ENCODE peak calls at places on chromosomes 4 and X, in ten cellular contexts. Z is renal cortical epithelial cell; T is GM18507; R is mesendoderm; S is fibroblast of gingiva; V is chondrocyte; Q is Karpas-422; N is activated CD8-positive, alpha-beta T cell treated with anti-CD3 and anti-CD28 coated beads for 36 hours; I is frontal cortex; P is hypothalamus. J is an unnamed sample.

GRCh38 chrX:53479295-53479694 is 45.1 kb upstream of the HSD17B10 start:
- DNase-seq in Q (peak), P (no peak), Z (no peak), R (peak), S (no peak), V (no peak), T (no peak), I (no peak), N (no peak), J (no peak)

GRCh38 chr4:70722199-70722791 is 531 bp downstream of the RUFY3 start:
- DNase-seq in P (no peak), N (peak), T (no peak), V (no peak), Q (no peak), R (peak), S (peak), Z (peak), I (no peak), J (peak)

GRCh38 chrX:727738-728621 is 97.4 kb downstream of the SHOX start:
- DNase-seq in I (no peak), V (no peak), P (no peak), S (no peak), Z (no peak), T (no peak), Q (peak), N (no peak), R (peak), J (no peak)

GRCh38 chr4:306551-306961 is 1.3 kb upstream of the ZNF732 start:
- DNase-seq in Z (peak), V (no peak), I (no peak), Q (peak), N (peak), T (no peak), R (no peak), S (no peak), P (no peak), J (no peak)

GRCh38 chrX:129953334-129953648 is 29.1 kb upstream of the BCORL1 start:
- DNase-seq in R (no peak), Z (no peak), S (no peak), I (no peak), N (no peak), Q (no peak), V (no peak), P (no peak), T (no peak), J (no peak)

GRCh38 chr4:26326791-26327190 is 6.0 kb downstream of the RBPJ start:
- DNase-seq in N (no peak), Z (peak), P (no peak), V (no peak), S (peak), R (no peak), T (no peak), I (no peak), Q (no peak), J (no peak)

GRCh38 chrX:29687687-29688086 is 527.7 kb upstream of the MAGEB2 start:
- DNase-seq in T (no peak), P (no peak), S (peak), N (no peak), I (no peak), R (peak), Q (no peak), V (no peak), Z (peak), J (no peak)

GRCh38 chr4:128521634-128522253 is 234.1 kb upstream of the PGRMC2 start:
- DNase-seq in Z (peak), V (no peak), Q (no peak), N (no peak), P (no peak), T (no peak), R (peak), I (no peak), S (peak), J (no peak)

GRCh38 chrX:145865082-145865481 is 47.5 kb downstream of the SLITRK2 start:
- DNase-seq in I (no peak), V (no peak), Z (peak), P (no peak), S (no peak), Q (no peak), N (no peak), T (no peak), R (no peak), J (no peak)

GRCh38 chr4:17780461-17781071 is 855 bp downstream of the FAM184B start:
- DNase-seq in T (no peak), V (no peak), P (no peak), Z (peak), I (no peak), R (peak), Q (no peak), S (peak), N (no peak), J (peak)

GRCh38 chr4:4671774-4672349 is 130.0 kb upstream of the STX18 start:
- DNase-seq in R (no peak), Z (no peak), S (no peak), V (no peak), P (no peak), Q (no peak), T (no peak), N (no peak), I (no peak), J (no peak)

GRCh38 chr4:67751260-67751659 is 2.9 kb downstream of the GNRHR start:
- DNase-seq in Z (peak), T (no peak), I (no peak), Q (no peak), R (no peak), V (no peak), N (no peak), P (no peak), S (no peak), J (no peak)

GRCh38 chr4:37434469-37434868 is 189.9 kb downstream of the NWD2 start:
- DNase-seq in S (no peak), R (peak), Z (peak), Q (no peak), I (no peak), P (no peak), V (no peak), T (no peak), N (no peak), J (peak)

GRCh38 chr4:12679217-12679616 is 804.9 kb downstream of the RAB28 start:
- DNase-seq in R (peak), Z (no peak), V (no peak), Q (peak), S (no peak), I (no peak), T (no peak), N (no peak), P (no peak), J (no peak)

GRCh38 chr4:24440765-24441164 is 143.6 kb downstream of the DHX15 start:
- DNase-seq in N (no peak), T (no peak), S (no peak), V (no peak), Q (no peak), P (no peak), Z (no peak), R (no peak), I (no peak), J (no peak)

GRCh38 chr4:142549726-142550463 is 296.2 kb downstream of the INPP4B start:
- DNase-seq in Z (peak), I (no peak), P (no peak), R (peak), Q (no peak), V (no peak), S (peak), N (no peak), T (no peak), J (no peak)

GRCh38 chrX:149937881-149938426 is 337 bp downstream of the EOLA2 start:
- DNase-seq in N (peak), S (peak), T (no peak), P (no peak), R (peak), Q (no peak), V (peak), Z (no peak), I (no peak), J (no peak)

GRCh38 chr4:142961866-142962265 is 115.8 kb upstream of the INPP4B start:
- DNase-seq in T (no peak), Q (no peak), R (no peak), Z (no peak), P (no peak), I (no peak), N (no peak), V (no peak), S (no peak), J (no peak)

GRCh38 chr4:100736651-100737450 is 219.0 kb upstream of the EMCN start:
- DNase-seq in N (no peak), S (peak), Z (peak), Q (no peak), P (no peak), T (no peak), R (peak), I (no peak), V (no peak), J (no peak)

GRCh38 chrX:71577682-71578081 is 555 bp upstream of the GCNA start:
- DNase-seq in V (no peak), S (no peak), Q (peak), Z (no peak), R (no peak), I (no peak), T (no peak), N (no peak), P (no peak), J (no peak)